ENCODE peak calls at places on chromosomes 16 and 17, in nine cellular contexts. V is aorta, X is prostate gland, W is HEK293T, U is hypothalamus, G is cerebellar nuclear complex, R is IMR-90, C is ACHN, Q is mammary epithelial cell. O is an unnamed sample.

GRCh38 chr16:85402910-85403692 is 210.0 kb upstream of the GSE1 start:
- DNase-seq in V (peak), X (no peak), W (no peak), U (no peak), G (no peak), R (peak), C (no peak), Q (no peak), O (no peak)

GRCh38 chr17:80855968-80856862 is 135.4 kb upstream of the CHMP6 start:
- DNase-seq in V (peak), X (no peak), W (peak), U (no peak), G (no peak), R (peak), C (peak), Q (peak), O (no peak)

GRCh38 chr16:64478258-64478906 is 643.5 kb downstream of the CDH11 start:
- DNase-seq in V (no peak), X (peak), W (no peak), U (no peak), G (no peak), R (peak), C (no peak), Q (no peak), O (no peak)

GRCh38 chr17:43368740-43369506 is 29.9 kb upstream of the ARL4D start:
- DNase-seq in V (peak), X (peak), W (peak), U (peak), G (peak), R (peak), C (peak), Q (peak), O (no peak)

GRCh38 chr17:71099003-71099710 is 929.8 kb downstream of the KCNJ2 start:
- DNase-seq in V (no peak), X (peak), W (no peak), U (no peak), G (no peak), R (no peak), C (no peak), Q (no peak), O (no peak)

GRCh38 chr17:71613996-71614395 is 506.8 kb upstream of the SOX9 start:
- DNase-seq in V (no peak), X (no peak), W (no peak), U (no peak), G (no peak), R (no peak), C (no peak), Q (no peak), O (no peak)

GRCh38 chr16:46974352-46974751 is 878 bp upstream of the DNAJA2 start:
- DNase-seq in V (no peak), X (no peak), W (peak), U (no peak), G (no peak), R (no peak), C (peak), Q (no peak), O (no peak)

GRCh38 chr17:39634384-39634871 is 2.5 kb upstream of the STARD3 start:
- DNase-seq in V (no peak), X (no peak), W (peak), U (no peak), G (no peak), R (peak), C (peak), Q (peak), O (peak)

GRCh38 chr17:78735832-78736525 is 46.1 kb downstream of the CYTH1 start:
- DNase-seq in V (no peak), X (peak), W (no peak), U (no peak), G (no peak), R (no peak), C (peak), Q (peak), O (no peak)

GRCh38 chr16:71986131-71986530 is 14.1 kb downstream of the PKD1L3 start:
- DNase-seq in V (no peak), X (no peak), W (no peak), U (no peak), G (no peak), R (no peak), C (no peak), Q (no peak), O (no peak)

GRCh38 chr17:64781394-64781793 is 119.3 kb upstream of the SMURF2 start:
- DNase-seq in V (peak), X (peak), W (no peak), U (no peak), G (no peak), R (no peak), C (no peak), Q (peak), O (no peak)

GRCh38 chr17:81453049-81453448 is 57.8 kb downstream of the BAHCC1 start:
- DNase-seq in V (no peak), X (no peak), W (no peak), U (no peak), G (no peak), R (no peak), C (no peak), Q (no peak), O (no peak)

GRCh38 chr17:31829649-31830048 is 29.4 kb downstream of the COPRS start:
- DNase-seq in V (no peak), X (no peak), W (no peak), U (no peak), G (no peak), R (no peak), C (no peak), Q (no peak), O (no peak)

GRCh38 chr16:49617710-49618330 is 238.1 kb downstream of the ZNF423 start:
- DNase-seq in V (no peak), X (no peak), W (no peak), U (no peak), G (no peak), R (no peak), C (no peak), Q (no peak), O (no peak)

GRCh38 chr17:50205111-50205821 is 3.8 kb upstream of the COL1A1 start:
- DNase-seq in V (peak), X (no peak), W (no peak), U (no peak), G (no peak), R (peak), C (no peak), Q (no peak), O (no peak)

GRCh38 chr17:74485012-74485743 is 18.7 kb downstream of the CD300A start:
- DNase-seq in V (no peak), X (no peak), W (no peak), U (no peak), G (no peak), R (no peak), C (no peak), Q (no peak), O (no peak)

GRCh38 chr16:11232852-11233726 is 22.9 kb downstream of the SOCS1 start:
- DNase-seq in V (peak), X (no peak), W (no peak), U (no peak), G (no peak), R (no peak), C (no peak), Q (no peak), O (no peak)

GRCh38 chr17:17809527-17810373 is 27.0 kb downstream of the SREBF1 start:
- DNase-seq in V (peak), X (peak), W (peak), U (no peak), G (no peak), R (no peak), C (no peak), Q (no peak), O (no peak)

GRCh38 chr17:27558842-27559505 is 72.0 kb upstream of the LGALS9 start:
- DNase-seq in V (peak), X (no peak), W (no peak), U (no peak), G (no peak), R (no peak), C (no peak), Q (no peak), O (no peak)

O was measured in NCI-H446.